ENCODE peak calls at places on chromosomes 2 and 18, in five cellular contexts. F, P, S, C and E are unnamed samples.

GRCh38 chr2:165018207-165018606 is 62.9 kb upstream of the SLC38A11 start:
- DNase-seq in C (no peak), F (no peak), P (no peak), S (no peak), E (no peak)

GRCh38 chr18:6878881-6879280 is 149.4 kb downstream of the ARHGAP28 start:
- DNase-seq in F (no peak), S (no peak), P (no peak), C (no peak), E (no peak)

GRCh38 chr2:123609077-123609476 is 416.0 kb upstream of the CNTNAP5 start:
- DNase-seq in P (no peak), C (no peak), F (no peak), S (no peak), E (no peak)

GRCh38 chr18:50629148-50629631 is 69.3 kb downstream of the MAPK4 start:
- DNase-seq in C (no peak), S (no peak), F (no peak), P (no peak), E (no peak)

GRCh38 chr2:42928692-42929576 is 136.6 kb upstream of the HAAO start:
- DNase-seq in C (no peak), S (no peak), P (peak), F (no peak), E (no peak)

GRCh38 chr2:46749042-46749461 is 166.6 kb downstream of the MCFD2 start:
- DNase-seq in F (no peak), S (no peak), C (no peak), P (no peak), E (no peak)

GRCh38 chr2:109294523-109294922 is 165.5 kb downstream of the SH3RF3 start:
- DNase-seq in C (no peak), S (no peak), P (no peak), F (no peak), E (no peak)

GRCh38 chr18:2856499-2856898 is 9.7 kb downstream of the EMILIN2 start:
- DNase-seq in P (no peak), F (no peak), S (no peak), C (no peak), E (no peak)

GRCh38 chr2:190649035-190649797 is at the start of gene NAB1:
- DNase-seq in P (peak), F (peak), S (peak), C (peak), E (peak)

GRCh38 chr2:41728757-41729338 is 319.0 kb upstream of the PKDCC start:
- DNase-seq in F (no peak), S (peak), C (no peak), P (no peak), E (no peak)

GRCh38 chr2:96839875-96840850 is 3.7 kb downstream of the ANKRD23 start:
- DNase-seq in C (peak), P (no peak), F (no peak), S (no peak), E (no peak)

GRCh38 chr2:29063056-29063455 is 11.3 kb downstream of the PCARE start:
- DNase-seq in S (no peak), P (no peak), C (no peak), F (no peak), E (no peak)

GRCh38 chr2:200479617-200480292 is 30.1 kb downstream of the KCTD18 start:
- DNase-seq in S (no peak), F (no peak), P (no peak), C (no peak), E (no peak)

GRCh38 chr2:39994151-39994550 is 215.1 kb upstream of the THUMPD2 start:
- DNase-seq in C (no peak), P (no peak), F (no peak), S (no peak), E (no peak)

GRCh38 chr2:96523659-96524481 is 12.7 kb upstream of the ARID5A start:
- DNase-seq in S (no peak), F (no peak), C (no peak), P (no peak), E (no peak)

GRCh38 chr2:241412144-241412543 is 56.1 kb downstream of the FARP2 start:
- DNase-seq in P (peak), S (peak), F (no peak), C (no peak), E (no peak)

GRCh38 chr2:104758199-104758620 is 95.7 kb upstream of the POU3F3 start:
- DNase-seq in C (no peak), S (no peak), P (no peak), F (no peak), E (no peak)

GRCh38 chr2:88639865-88640264 is 12.6 kb upstream of the EIF2AK3 start:
- DNase-seq in S (no peak), C (no peak), F (no peak), P (no peak), E (no peak)

GRCh38 chr2:60070166-60070565 is 483.3 kb downstream of the BCL11A start:
- DNase-seq in P (no peak), S (no peak), C (no peak), F (no peak), E (no peak)

GRCh38 chr2:134988994-134989605 is 58.1 kb downstream of the MAP3K19 start:
- DNase-seq in C (no peak), S (no peak), P (no peak), F (no peak), E (no peak)

GRCh38 chr2:223027442-223027841 is 24.5 kb upstream of the KCNE4 start:
- DNase-seq in F (no peak), S (peak), C (no peak), P (no peak), E (no peak)

GRCh38 chr18:58977223-58977622 is 112.5 kb downstream of the ZNF532 start:
- DNase-seq in C (no peak), S (no peak), F (no peak), P (no peak), E (no peak)

GRCh38 chr2:214320211-214320610 is 90.6 kb upstream of the VWC2L start:
- DNase-seq in F (no peak), P (no peak), C (no peak), S (no peak), E (no peak)

GRCh38 chr2:154244932-154245331 is 373.2 kb downstream of the GALNT13 start:
- DNase-seq in S (no peak), C (no peak), F (no peak), P (no peak), E (no peak)

GRCh38 chr2:136215449-136215848 is 97.5 kb upstream of the CXCR4 start:
- DNase-seq in P (no peak), F (no peak), C (no peak), S (no peak), E (no peak)

GRCh38 chr2:85709385-85709784 is 15.2 kb downstream of the GNLY start:
- DNase-seq in F (no peak), C (no peak), P (no peak), S (no peak), E (no peak)

GRCh38 chr18:45967007-45967706 is at the start of gene EPG5:
- DNase-seq in F (peak), P (peak), S (peak), C (peak), E (peak)

DNA sequence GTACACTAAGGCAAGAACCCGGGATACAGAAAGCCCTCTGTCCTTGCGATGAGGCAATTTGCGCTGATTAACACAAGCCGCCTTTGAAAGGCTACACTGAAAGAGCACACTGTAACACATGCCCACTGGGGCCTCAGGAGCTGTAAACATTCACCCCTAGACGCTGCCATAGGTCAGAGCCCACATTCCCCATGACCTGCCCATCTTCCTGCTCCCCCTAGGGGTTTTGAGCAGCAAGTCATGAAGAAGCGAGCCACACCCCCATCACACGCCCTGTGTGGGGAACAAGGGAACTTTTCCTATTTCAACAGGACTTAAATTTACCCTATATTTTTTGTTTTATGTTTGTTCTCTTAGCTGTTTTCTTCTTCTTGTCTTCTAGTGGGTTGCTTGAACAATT is 47.8 kb upstream of the SLC4A10 start:
- DNase-seq in C (no peak), S (no peak), P (no peak), F (no peak), E (no peak)
- H3K27ac ChIP-seq in C (no peak), S (no peak), P (no peak), F (no peak), E (no peak)

GRCh38 chr2:12152888-12153287 is 406.5 kb downstream of the LPIN1 start:
- DNase-seq in S (no peak), P (no peak), F (no peak), C (no peak), E (no peak)

GRCh38 chr2:12151716-12152115 is 405.3 kb downstream of the LPIN1 start:
- DNase-seq in F (no peak), C (no peak), S (no peak), P (no peak), E (no peak)

DNA sequence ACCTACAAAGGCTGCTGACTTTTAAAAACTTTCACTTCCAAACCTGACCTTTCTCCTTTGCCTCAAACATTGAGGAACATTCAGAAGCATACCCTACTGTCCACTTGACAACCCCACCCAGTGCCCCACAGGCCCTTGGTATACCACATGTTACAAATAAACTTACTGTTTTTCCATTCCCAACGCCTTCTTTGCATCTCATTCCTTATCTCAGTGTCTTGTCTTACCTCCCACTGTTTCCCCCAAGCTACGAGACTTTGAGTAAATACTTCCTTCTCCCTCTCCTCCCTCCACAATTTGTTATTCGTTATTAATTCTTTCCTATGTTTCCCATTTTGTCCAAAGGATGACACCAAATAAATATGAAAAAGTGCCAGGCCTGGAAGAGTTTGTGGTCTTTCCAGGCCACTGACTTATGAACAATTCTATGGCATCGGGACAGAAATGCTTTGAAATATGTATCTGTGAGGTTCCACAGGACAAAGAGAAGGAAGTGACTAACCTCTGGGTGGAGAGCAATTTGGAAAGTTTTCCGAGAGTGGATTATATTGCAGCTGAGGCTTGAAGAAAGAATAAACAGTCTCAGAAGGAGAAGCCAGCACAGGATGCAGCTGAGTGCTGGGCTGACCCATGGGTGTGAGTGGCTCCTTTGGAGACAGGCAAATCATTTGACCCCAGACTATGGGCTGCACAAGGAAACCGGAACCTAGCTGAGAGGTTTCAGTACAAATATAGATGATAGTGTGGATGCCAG is 409.1 kb downstream of the LPIN1 start:
- DNase-seq in P (no peak), S (no peak), F (no peak), C (no peak), E (no peak)
- H3K27ac ChIP-seq in P (peak), S (peak), F (no peak), C (no peak), E (no peak)

DNA sequence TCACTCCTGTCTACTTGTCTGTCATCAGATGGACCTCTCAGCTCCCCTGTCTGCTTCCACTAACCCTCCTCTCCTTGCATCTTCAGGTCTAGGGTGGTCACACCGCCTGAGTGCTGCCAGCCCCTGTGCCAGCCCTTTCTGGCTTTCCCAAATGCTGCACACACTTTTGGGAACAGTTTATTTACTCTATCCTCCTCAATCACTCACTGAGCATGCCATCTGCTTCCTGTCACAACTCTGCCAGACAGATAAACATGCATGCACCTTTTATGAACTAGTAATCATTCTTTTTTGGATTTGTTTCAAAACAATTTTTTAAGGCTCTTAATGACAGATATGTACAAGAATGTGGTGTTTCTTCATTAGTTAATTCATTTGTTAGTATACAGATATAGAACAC is 56.3 kb upstream of the CCDC195 start:
- DNase-seq in S (no peak), C (no peak), P (no peak), F (no peak), E (no peak)
- H3K27ac ChIP-seq in S (no peak), C (no peak), P (no peak), F (no peak), E (no peak)

DNA sequence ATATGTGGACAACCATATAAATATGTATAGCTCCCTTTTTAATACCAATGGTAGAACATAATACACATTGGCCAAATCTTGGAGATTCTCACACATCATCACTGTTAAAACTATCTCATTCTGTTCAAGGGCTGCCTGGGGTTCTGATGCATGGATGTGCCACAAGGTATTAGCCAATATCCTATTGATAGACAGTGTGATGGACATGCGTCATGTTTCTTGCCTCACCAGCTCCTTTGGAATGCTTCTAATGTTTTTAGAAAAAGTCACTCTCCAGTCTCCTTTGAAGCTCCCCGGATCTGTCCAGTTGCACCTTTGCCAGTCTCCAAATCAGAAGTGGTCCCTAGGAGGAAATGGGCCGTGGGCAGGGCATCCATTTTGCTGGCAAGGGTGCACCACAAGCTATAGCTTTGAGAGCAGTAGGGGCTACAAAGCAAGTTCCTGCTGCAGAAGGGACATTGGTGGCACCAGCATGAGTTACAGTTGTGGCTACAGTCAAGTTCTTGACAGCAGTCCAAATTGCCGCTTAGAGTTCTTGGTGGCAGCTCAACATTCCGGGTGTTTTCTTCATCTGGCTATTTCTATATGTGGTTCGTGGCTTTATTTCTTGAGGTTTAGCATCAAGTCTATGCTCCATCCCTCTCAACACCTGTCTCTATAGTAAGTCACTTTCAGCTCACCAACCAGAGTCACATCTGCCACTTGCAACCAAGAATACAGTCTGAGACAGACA is 25.1 kb upstream of the ATRAID start:
- DNase-seq in F (no peak), S (no peak), P (no peak), C (no peak), E (no peak)
- H3K27ac ChIP-seq in F (no peak), S (peak), P (no peak), C (no peak), E (no peak)

GRCh38 chr2:144703852-144704324 is 184.0 kb upstream of the ZEB2 start:
- DNase-seq in F (no peak), P (no peak), C (no peak), S (peak), E (no peak)
- H3K27ac ChIP-seq in F (no peak), P (no peak), C (no peak), S (peak), E (no peak)